ENCODE peak calls at places on chromosome 11, in nine cellular contexts. E is CD8-positive, alpha-beta memory T cell; T is mesendoderm; M is IMR-90; U is gastrocnemius medialis; I is Caco-2; N is body of pancreas; S is fibroblast of lung; B is heart right ventricle. L is an unnamed sample. For H3K4me1, the result is how much of the 10 kb centered on the place peaks cover.

GRCh38 chr11:111525456-111525855 is 10.9 kb downstream of the HOATZ start:
- DNase-seq in E (no peak), T (no peak), M (no peak), U (no peak), I (no peak), N (no peak), S (no peak), B (no peak), L (no peak)

GRCh38 chr11:12841946-12842630 is 167.0 kb upstream of the RASSF10 start:
- DNase-seq in E (no peak), T (peak), M (peak), U (no peak), I (no peak), N (peak), S (peak), B (no peak), L (peak)

GRCh38 chr11:68749061-68749491 is 2.2 kb downstream of the TESMIN start:
- DNase-seq in E (no peak), T (no peak), M (peak), U (no peak), I (no peak), N (no peak), S (peak), B (no peak), L (no peak)

GRCh38 chr11:35746356-35747153 is 84.0 kb downstream of the TRIM44 start:
- DNase-seq in E (no peak), T (no peak), M (peak), U (no peak), I (no peak), N (no peak), S (no peak), B (no peak), L (peak)

GRCh38 chr11:66987158-66987620 is 12.1 kb downstream of the C11orf86 start:
- DNase-seq in E (no peak), T (peak), M (no peak), U (no peak), I (no peak), N (peak), S (no peak), B (peak), L (no peak)

GRCh38 chr11:8258771-8259170 is 4.9 kb downstream of the LMO1 start:
- DNase-seq in E (no peak), T (no peak), M (peak), U (peak), I (no peak), N (peak), S (peak), B (no peak), L (peak)

GRCh38 chr11:83827520-83827919 is 541.4 kb upstream of the CCDC90B start:
- DNase-seq in E (no peak), T (no peak), M (peak), U (no peak), I (no peak), N (no peak), S (peak), B (no peak), L (peak)

GRCh38 chr11:118217575-118217974 is 7.2 kb downstream of the JAML start:
- DNase-seq in E (no peak), T (no peak), M (no peak), U (no peak), I (no peak), N (no peak), S (no peak), B (no peak), L (no peak)

GRCh38 chr11:662689-663274 is 25.7 kb downstream of the DRD4 start:
- DNase-seq in E (peak), T (peak), M (peak), U (peak), I (peak), N (peak), S (peak), B (peak), L (peak)

GRCh38 chr11:725624-726202 is 19.7 kb downstream of the EPS8L2 start:
- DNase-seq in E (no peak), T (no peak), M (no peak), U (no peak), I (no peak), N (peak), S (no peak), B (no peak), L (no peak)

GRCh38 chr11:111698852-111699559 is 67.2 kb downstream of the PPP2R1B start:
- DNase-seq in E (no peak), T (no peak), M (peak), U (no peak), I (no peak), N (no peak), S (no peak), B (no peak), L (peak)

GRCh38 chr11:128492461-128492860 is 94.9 kb downstream of the ETS1 start:
- DNase-seq in E (no peak), T (no peak), M (peak), U (no peak), I (no peak), N (no peak), S (peak), B (no peak), L (no peak)

DNA sequence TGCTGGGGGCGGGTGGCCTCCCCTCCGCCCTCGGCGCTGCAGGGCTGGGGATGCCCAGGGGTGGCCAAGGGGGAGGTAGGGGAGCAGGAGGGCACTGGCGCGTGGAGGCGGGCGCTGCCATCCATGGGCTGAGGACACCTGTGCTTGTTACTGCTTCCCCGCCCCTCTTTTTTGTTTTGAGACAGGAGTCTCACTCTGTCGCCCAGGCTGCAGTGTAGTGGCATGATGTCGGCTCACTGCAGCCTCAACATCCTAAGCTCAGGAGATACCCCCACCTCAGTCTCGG is 683 bp upstream of the FADS3 start:
- DNase-seq in E (no peak), T (no peak), M (no peak), U (no peak), I (no peak), N (no peak), S (no peak), B (no peak), L (no peak)
- H3K4me3 ChIP-seq in E (peak), T (no peak), M (peak), U (peak), I (peak), N (peak), S (no peak), B (peak), L (peak)

DNA sequence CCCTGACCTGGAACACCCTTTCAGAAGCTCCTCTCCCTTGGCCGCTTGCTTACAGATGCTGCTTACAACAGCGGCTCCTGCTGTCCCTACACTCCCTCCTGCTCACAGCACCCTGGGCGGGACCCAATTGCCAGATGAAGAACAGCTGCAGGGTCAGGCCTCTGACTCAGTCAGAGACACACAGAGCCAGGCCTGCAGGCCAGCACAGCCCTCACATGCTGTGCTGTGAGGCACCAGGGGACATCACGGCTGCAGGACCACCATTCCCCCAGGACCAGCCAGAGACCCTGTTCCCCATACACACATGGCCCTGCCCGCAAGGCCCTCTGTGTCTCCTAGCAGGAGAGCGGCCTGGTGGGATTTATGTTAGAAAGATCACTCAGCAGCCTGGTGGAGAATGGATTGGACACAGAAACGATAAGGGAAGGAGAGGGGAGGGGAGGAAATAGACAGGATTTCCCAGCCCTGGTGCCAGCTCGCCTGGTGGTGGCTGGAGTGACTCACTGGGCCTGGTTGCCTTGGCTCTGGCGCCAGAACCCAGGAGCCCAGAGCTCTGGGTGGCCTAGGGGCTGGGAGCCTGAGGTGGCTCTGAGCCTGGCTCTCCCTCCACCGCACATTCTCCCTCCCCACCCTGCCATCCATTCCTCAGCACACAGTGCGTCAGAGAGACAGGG is 6.7 kb downstream of the CAPN5 start:
- DNase-seq in E (no peak), T (no peak), M (peak), U (peak), I (peak), N (peak), S (peak), B (peak), L (peak)
- H3K4me1 ChIP-seq in E (under half), T (under half), M (under half), U (under half), I (under half), N (under half), S (under half), B (under half), L (under half)

DNA sequence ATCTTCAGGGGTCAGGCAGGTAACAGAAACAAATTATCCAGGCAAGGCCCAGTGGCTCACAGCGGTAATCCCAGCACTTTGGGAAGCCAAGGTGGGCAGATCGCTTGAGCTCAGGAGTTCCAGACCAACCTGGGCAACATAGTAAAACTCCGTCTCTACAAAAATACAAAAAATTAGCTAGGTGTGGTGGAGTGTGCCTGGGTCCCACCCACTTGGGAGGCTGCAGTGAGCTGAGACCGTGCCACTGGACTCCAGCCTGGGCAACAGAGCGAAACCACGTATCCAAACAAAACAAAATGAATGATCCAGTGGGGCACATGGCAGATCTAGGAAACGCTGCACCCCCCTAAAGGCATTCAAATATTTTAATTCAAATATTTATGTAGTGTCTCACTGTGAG is 9.9 kb downstream of the NUMA1 start:
- DNase-seq in E (no peak), T (no peak), M (no peak), U (no peak), I (no peak), N (no peak), S (no peak), B (no peak), L (no peak)
- H3K4me3 ChIP-seq in E (no peak), T (no peak), M (no peak), U (no peak), I (no peak), N (no peak), S (no peak), B (no peak), L (peak)

GRCh38 chr11:94585375-94585774 is 18.2 kb downstream of the PIWIL4 start:
- DNase-seq in E (no peak), T (no peak), M (no peak), U (no peak), I (no peak), N (no peak), S (no peak), B (no peak), L (no peak)
- H3K4me1 ChIP-seq in E (under half), T (under half), M (under half), U (under half), I (half or more), N (under half), S (under half), B (under half), L (under half)

L was measured in adipocyte.